ENCODE peak calls at places on chromosomes 1 and 21, in six cellular contexts. Q is tibial artery, R is IMR-90, P is heart right ventricle, E is right atrium auricular region, A is ascending aorta. G is an unnamed sample. For H3K36me3, the result is how much of the 10 kb centered on the place peaks cover.

GRCh38 chr21:28069446-28069845 is 923.2 kb downstream of the LTN1 start:
- DNase-seq in E (no peak), P (no peak), R (peak), A (no peak), Q (no peak), G (no peak)

GRCh38 chr1:67817319-67817718 is 15.9 kb downstream of the GNG12 start:
- DNase-seq in Q (no peak), A (no peak), E (no peak), R (no peak), P (no peak), G (peak)

GRCh38 chr1:15017105-15017504 is 136.4 kb upstream of the TMEM51 start:
- DNase-seq in E (no peak), P (no peak), R (no peak), Q (no peak), A (no peak), G (no peak)

GRCh38 chr1:181482521-181483083 is 715 bp upstream of the CACNA1E start:
- DNase-seq in A (no peak), E (no peak), R (peak), Q (no peak), P (peak), G (peak)

GRCh38 chr21:31726407-31726806 is 5.5 kb downstream of the SCAF4 start:
- DNase-seq in Q (no peak), A (no peak), R (no peak), E (no peak), P (no peak), G (no peak)

GRCh38 chr1:230224101-230224927 is 157.3 kb downstream of the GALNT2 start:
- DNase-seq in E (peak), A (no peak), R (no peak), P (no peak), Q (no peak), G (no peak)

GRCh38 chr1:169363046-169363756 is 4.4 kb downstream of the NME7 start:
- DNase-seq in A (no peak), P (no peak), E (no peak), Q (no peak), R (peak), G (no peak)

GRCh38 chr1:18009729-18010075 is 97.9 kb upstream of the IGSF21 start:
- DNase-seq in R (no peak), E (no peak), A (no peak), P (no peak), Q (no peak), G (no peak)

GRCh38 chr1:39391741-39392679 is 99.4 kb upstream of the BMP8A start:
- DNase-seq in Q (no peak), E (no peak), R (peak), P (no peak), A (no peak), G (no peak)

GRCh38 chr1:27299385-27300252 is 22.3 kb upstream of the TMEM222 start:
- DNase-seq in P (peak), R (peak), Q (peak), E (peak), A (no peak), G (peak)

GRCh38 chr1:27049607-27050006 is 37.0 kb upstream of the TENT5B start:
- DNase-seq in A (no peak), R (no peak), P (no peak), Q (no peak), E (no peak), G (no peak)

GRCh38 chr1:16163882-16164820 is 8.3 kb upstream of the EPHA2 start:
- DNase-seq in E (no peak), Q (no peak), A (no peak), P (no peak), R (peak), G (no peak)

GRCh38 chr21:39381009-39381408 is 32.1 kb upstream of the HMGN1 start:
- DNase-seq in R (no peak), A (no peak), Q (no peak), E (no peak), P (no peak), G (peak)

GRCh38 chr1:6803357-6803756 is 18.1 kb downstream of the CAMTA1 start:
- DNase-seq in R (peak), E (no peak), Q (no peak), P (no peak), A (no peak), G (no peak)

GRCh38 chr21:35649186-35649585 is 411.1 kb downstream of the SETD4 start:
- DNase-seq in E (no peak), Q (no peak), A (no peak), P (no peak), R (peak), G (no peak)

GRCh38 chr1:98099501-98099900 is 178.7 kb upstream of the DPYD start:
- DNase-seq in E (no peak), Q (no peak), P (no peak), R (no peak), A (no peak), G (no peak)

GRCh38 chr1:67280696-67281095 is 27.0 kb upstream of the IL12RB2 start:
- DNase-seq in P (no peak), Q (no peak), A (no peak), E (no peak), R (no peak), G (no peak)

GRCh38 chr1:94952539-94952938 is 25.6 kb upstream of the CNN3 start:
- DNase-seq in A (no peak), R (no peak), Q (no peak), P (no peak), E (no peak), G (no peak)

GRCh38 chr1:99766378-99766800 is at the start of gene FRRS1:
- DNase-seq in P (peak), A (peak), E (peak), R (peak), Q (peak), G (peak)

GRCh38 chr1:88935522-88936222 is 44.3 kb upstream of the GTF2B start:
- DNase-seq in A (no peak), E (no peak), Q (no peak), P (no peak), R (peak), G (no peak)

GRCh38 chr21:36195613-36196012 is 39.0 kb downstream of the DOP1B start:
- DNase-seq in P (no peak), Q (no peak), E (no peak), A (no peak), R (no peak), G (no peak)

GRCh38 chr1:53393325-53393792 is 65.5 kb upstream of the LRP8 start:
- DNase-seq in Q (peak), R (peak), E (peak), A (no peak), P (peak), G (peak)

GRCh38 chr1:160410412-160411005 is 10.1 kb downstream of the VANGL2 start:
- DNase-seq in A (no peak), P (no peak), E (no peak), Q (no peak), R (no peak), G (no peak)

GRCh38 chr21:45482899-45483821 is 59.1 kb downstream of the SLC19A1 start:
- DNase-seq in Q (no peak), P (peak), A (no peak), R (no peak), E (no peak), G (no peak)

GRCh38 chr1:16076003-16076870 is 2.8 kb upstream of the FAM131C start:
- DNase-seq in A (no peak), P (peak), Q (peak), E (peak), R (peak), G (no peak)

GRCh38 chr21:23858878-23859277 is 1748.4 kb downstream of the MRPL39 start:
- DNase-seq in E (no peak), P (no peak), A (no peak), R (no peak), Q (no peak), G (no peak)

GRCh38 chr21:28822882-28823335 is 169.8 kb downstream of the LTN1 start:
- DNase-seq in P (no peak), R (peak), A (no peak), E (no peak), Q (no peak), G (peak)

GRCh38 chr1:199220046-199220445 is 581.2 kb downstream of the PTPRC start:
- DNase-seq in P (no peak), R (no peak), A (no peak), E (no peak), Q (no peak), G (no peak)
- TF ChIP-seq CTCF in P (no peak), R (no peak), A (no peak), E (no peak), Q (no peak), G (no peak)

DNA sequence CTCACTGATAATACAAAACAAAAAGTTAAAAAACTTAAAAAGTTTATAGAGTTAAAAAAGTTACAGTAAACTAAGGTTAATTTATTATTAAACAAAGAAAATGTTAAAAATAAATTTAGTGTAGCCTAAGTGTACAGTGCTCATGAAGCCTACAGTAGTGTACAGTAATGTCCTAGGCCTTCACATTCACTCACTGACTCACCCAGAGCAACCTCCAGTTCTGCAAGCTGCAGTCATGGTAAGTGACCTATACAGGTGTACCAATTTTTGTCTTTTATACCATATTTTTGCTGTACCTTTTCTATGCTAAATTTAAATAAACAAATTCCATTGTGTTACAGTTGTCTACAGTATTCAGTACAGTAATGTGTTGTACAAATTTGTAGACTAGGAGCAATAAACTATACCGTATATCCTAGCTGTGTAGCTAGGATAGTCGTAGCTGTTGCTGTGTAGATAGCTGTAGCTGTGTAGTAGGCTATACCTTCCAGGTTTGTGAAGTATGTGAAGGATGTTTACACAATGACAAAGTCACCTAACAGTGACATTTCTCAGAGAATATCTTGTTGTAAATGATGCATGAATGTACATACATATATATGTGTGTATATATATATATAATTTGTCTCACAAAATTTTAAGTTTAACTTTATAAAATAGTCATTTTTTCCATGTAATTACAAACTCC is 140.2 kb downstream of the TGFB2 start:
- DNase-seq in E (no peak), P (no peak), R (peak), A (no peak), Q (no peak), G (no peak)
- H3K27ac ChIP-seq in E (no peak), P (no peak), R (no peak), A (no peak), Q (no peak), G (no peak)

GRCh38 chr1:23693599-23693998 is 2.0 kb downstream of the RPL11 start:
- DNase-seq in A (no peak), Q (no peak), E (no peak), P (no peak), R (no peak), G (no peak)
- H3K36me3 ChIP-seq in A (under half), Q (half or more), E (half or more), P (under half), R (under half), G (under half)

DNA sequence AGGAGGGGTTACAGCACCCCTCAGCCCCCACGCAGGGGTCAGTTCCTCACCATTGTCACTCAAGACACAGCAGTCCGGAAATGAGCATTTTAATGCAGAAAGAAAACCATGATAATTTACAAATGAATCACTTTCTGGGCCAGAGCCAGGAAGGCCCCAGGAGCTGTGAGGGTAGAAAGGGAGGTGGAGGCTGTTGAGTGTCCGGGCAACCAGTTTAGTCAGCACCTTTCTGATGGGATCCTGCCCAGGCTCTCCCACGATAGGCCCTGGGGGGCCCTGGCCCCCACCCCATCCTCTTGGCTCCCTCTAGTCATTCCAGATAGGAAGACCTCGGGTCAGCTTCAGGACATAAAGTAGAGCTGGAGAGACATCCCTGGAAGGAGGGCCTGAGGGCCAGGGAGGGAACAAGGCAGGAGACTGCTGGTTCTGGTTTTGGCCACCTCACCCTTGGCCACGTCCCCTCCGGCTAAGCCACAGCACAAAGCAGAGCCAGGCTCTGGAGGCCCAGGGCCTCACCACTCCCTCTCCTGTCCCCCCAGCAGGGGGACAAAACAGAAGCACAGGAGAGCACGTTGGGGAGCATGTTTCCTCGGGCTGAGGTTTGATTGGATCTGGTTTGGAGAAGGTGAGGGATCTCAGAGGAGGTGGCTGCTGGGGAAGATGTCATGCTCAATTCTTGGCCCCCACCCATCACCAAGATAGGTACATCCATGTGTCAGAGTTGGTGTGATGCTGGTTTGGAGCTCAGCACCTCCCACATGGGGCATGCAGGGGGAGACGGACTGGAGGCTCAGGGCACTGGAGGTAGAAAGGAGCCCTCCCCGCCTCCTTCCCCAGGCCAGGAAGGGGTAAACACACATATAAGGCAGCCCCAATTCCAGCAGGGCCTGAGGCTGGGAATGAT is 20.6 kb downstream of the ETNK2 start:
- DNase-seq in A (no peak), R (peak), P (no peak), E (no peak), Q (no peak), G (no peak)
- TF ChIP-seq CTCF in A (no peak), R (peak), P (no peak), E (no peak), Q (no peak), G (no peak)

GRCh38 chr1:155140630-155140953 is 261 bp upstream of the DPM3 start:
- DNase-seq in Q (no peak), P (no peak), A (no peak), R (no peak), E (no peak), G (no peak)
- H3K27ac ChIP-seq in Q (peak), P (peak), A (peak), R (no peak), E (peak), G (no peak)

GRCh38 chr21:46553993-46554392 is 50.9 kb downstream of the S100B start:
- DNase-seq in P (no peak), Q (no peak), E (no peak), R (no peak), A (no peak), G (no peak)

GRCh38 chr21:46555225-46555617 is 49.7 kb downstream of the S100B start:
- DNase-seq in Q (no peak), P (no peak), E (peak), R (no peak), A (no peak), G (no peak)

GRCh38 chr21:46555678-46556077 is 49.2 kb downstream of the S100B start:
- DNase-seq in E (peak), R (no peak), Q (no peak), P (no peak), A (no peak), G (no peak)

GRCh38 chr21:46552865-46553379 is 52.0 kb downstream of the S100B start:
- DNase-seq in E (no peak), P (no peak), A (no peak), Q (no peak), R (no peak), G (no peak)

DNA sequence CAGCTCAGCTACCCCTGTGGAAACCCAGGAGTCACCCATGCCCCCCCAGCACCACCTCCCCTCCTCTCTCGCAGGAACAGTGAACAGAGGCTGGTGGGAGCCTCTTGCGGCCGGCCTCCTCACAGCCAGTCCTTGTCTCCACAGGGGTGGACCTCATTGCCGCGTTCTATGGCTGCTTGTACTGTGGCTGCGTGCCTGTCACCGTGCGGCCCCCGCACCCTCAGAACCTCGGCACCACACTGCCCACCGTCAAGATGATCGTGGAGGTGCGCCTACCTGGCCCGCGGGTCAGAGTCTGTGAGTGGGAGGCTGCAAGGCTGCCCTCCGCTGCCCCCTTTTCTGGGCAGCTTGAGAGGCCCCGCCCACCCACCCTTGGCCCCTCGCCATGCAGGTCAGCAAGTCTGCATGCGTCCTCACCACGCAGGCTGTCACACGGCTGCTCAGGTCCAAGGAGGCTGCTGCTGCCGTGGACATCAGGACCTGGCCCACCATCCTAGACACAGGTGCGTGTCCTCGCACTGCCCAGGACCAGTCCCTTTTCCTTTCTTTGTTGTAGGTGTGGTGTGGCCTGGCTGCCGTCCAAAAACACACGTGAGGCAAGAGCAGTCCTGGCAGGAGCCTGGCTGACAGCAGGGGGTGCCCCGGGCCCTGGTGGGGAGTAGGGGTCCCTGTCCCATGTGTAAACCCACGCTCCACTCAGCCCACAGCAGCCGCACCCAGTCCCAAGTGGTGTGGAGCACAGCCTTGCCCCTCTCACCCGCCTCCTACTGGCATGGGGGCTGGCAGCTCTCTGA is 50.3 kb downstream of the S100B start:
- DNase-seq in A (no peak), E (no peak), P (no peak), R (no peak), Q (no peak), G (no peak)
- H3K36me3 ChIP-seq in A (half or more), E (half or more), P (under half), R (half or more), Q (half or more), G (under half)

DNA sequence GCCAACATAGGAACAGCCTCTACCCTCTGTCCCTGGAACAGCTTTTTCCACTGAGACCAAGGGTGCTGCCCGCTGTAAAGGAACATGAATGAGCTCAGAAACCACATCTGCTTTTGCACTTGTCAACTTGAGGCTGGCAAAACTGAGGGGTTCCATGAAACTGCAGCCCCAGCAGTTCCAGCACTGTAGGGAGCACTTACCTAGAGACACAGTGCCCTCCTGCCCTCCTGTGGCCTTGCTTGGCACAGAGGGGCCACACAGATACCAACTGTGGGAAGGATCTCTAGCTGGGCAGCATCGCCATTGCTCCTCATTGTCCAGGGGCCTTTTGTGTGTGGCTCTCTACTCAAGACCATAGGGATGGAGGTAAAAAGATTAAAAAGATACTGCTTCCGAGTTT is 51.6 kb downstream of the ITPKB start:
- DNase-seq in Q (no peak), P (no peak), E (no peak), A (no peak), R (no peak), G (no peak)
- TF ChIP-seq CTCF in Q (no peak), P (peak), E (no peak), A (no peak), R (no peak), G (no peak)

DNA sequence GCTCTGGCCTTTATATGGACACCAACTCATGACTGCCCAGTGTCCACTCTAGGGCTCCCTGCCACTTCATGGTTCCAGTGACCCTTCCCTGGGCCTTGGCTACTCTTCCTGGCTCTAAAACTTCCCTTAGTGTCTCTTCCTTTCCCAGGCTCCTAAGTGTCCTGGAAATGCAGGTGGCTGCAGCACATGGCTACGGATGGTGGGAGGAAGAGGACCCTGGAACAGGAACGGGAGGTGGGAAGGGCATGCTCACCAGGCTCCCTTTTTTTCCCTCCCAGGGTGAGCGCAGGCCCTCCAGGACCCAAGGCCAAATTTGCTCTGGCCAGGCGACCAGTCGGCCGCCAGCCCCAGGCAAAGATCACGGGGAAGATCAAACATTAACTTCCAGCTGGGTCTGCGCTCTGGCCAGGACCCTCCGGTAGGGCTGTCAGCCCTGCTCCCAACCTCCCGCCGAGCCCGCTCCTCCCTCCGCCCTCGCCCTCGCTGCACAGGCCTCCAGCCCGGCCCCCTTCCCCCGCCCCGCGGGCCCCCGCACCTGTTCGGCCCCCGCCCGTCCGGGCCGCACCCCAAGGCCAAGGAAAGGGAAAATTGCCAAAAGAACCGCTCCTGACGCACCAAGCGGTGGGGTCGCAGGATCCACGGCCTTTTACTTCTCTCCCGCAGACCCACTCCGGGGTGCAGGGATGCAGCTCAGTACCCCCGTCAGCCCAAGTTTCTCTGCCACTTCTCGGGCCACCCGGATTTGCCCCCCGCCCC is 955 bp downstream of the TCEA3 start:
- DNase-seq in P (peak), A (no peak), R (no peak), Q (no peak), E (no peak), G (peak)
- H3K27ac ChIP-seq in P (peak), A (peak), R (no peak), Q (peak), E (peak), G (peak)

GRCh38 chr1:246769306-246769705 is 45.1 kb downstream of the SCCPDH start:
- DNase-seq in Q (no peak), R (peak), A (no peak), E (peak), P (no peak), G (peak)
- H3K36me3 ChIP-seq in Q (half or more), R (under half), A (under half), E (under half), P (under half), G (under half)